ENCODE peak calls at places on chromosomes 6 and 20, in six cellular contexts. D is heart right ventricle, Q is HCEC 1CT, T is epithelial cell of esophagus, U is lower leg skin, O is progenitor cell of endocrine pancreas. M is an unnamed sample.

GRCh38 chr6:26087284-26088115 is at the start of gene HFE:
- DNase-seq in D (peak), Q (peak), T (peak), U (peak), O (peak), M (peak)

GRCh38 chr6:117481926-117482239 is 591 bp upstream of the DCBLD1 start:
- DNase-seq in D (no peak), Q (no peak), T (no peak), U (no peak), O (no peak), M (no peak)

GRCh38 chr6:141033101-141033500 is 1099.6 kb upstream of the GJE1 start:
- DNase-seq in D (no peak), Q (peak), T (peak), U (no peak), O (no peak), M (no peak)

GRCh38 chr6:20312581-20312980 is 89.1 kb upstream of the E2F3 start:
- DNase-seq in D (no peak), Q (peak), T (peak), U (no peak), O (no peak), M (no peak)

GRCh38 chr6:4185419-4185818 is 50.0 kb upstream of the ECI2 start:
- DNase-seq in D (no peak), Q (no peak), T (no peak), U (no peak), O (no peak), M (no peak)

GRCh38 chr6:31125162-31125561 is 4.9 kb upstream of the CDSN start:
- DNase-seq in D (peak), Q (no peak), T (peak), U (peak), O (no peak), M (peak)

GRCh38 chr6:55866110-55866509 is 9.3 kb downstream of the BMP5 start:
- DNase-seq in D (no peak), Q (no peak), T (peak), U (no peak), O (no peak), M (no peak)

GRCh38 chr6:38193051-38193450 is 373.5 kb downstream of the ZFAND3 start:
- DNase-seq in D (no peak), Q (no peak), T (no peak), U (no peak), O (no peak), M (no peak)

GRCh38 chr20:51622004-51622874 is 79.7 kb upstream of the NFATC2 start:
- DNase-seq in D (no peak), Q (no peak), T (no peak), U (no peak), O (no peak), M (no peak)

GRCh38 chr6:152223622-152224021 is 413.5 kb downstream of the SYNE1 start:
- DNase-seq in D (no peak), Q (no peak), T (no peak), U (no peak), O (no peak), M (no peak)

M was measured in right atrium auricular region.